ENCODE peak calls at places on chromosomes 16 and 17, in ten cellular contexts. O, U, V, B, W, S, L, H, K and F are unnamed samples. For H3K4me1, the result is how much of the 10 kb centered on the place peaks cover.

GRCh38 chr16:70805787-70806186 is 4.8 kb upstream of the VAC14 start:
- DNase-seq in S (no peak), K (no peak), H (no peak), B (peak), L (no peak), O (no peak), V (no peak), W (no peak), U (no peak), F (no peak)

GRCh38 chr17:8163978-8164814 is 1.4 kb upstream of the VAMP2 start:
- DNase-seq in B (peak), U (peak), W (peak), K (peak), S (peak), O (peak), V (no peak), H (peak), L (peak), F (peak)

GRCh38 chr17:27879987-27880608 is 13.1 kb downstream of the LYRM9 start:
- DNase-seq in U (peak), B (peak), O (peak), S (peak), H (peak), L (peak), K (peak), V (peak), W (peak), F (peak)

GRCh38 chr16:30637952-30638351 is 12.8 kb upstream of the PRR14 start:
- DNase-seq in L (no peak), V (no peak), K (no peak), W (no peak), H (no peak), O (peak), B (peak), S (no peak), U (peak), F (peak)

GRCh38 chr16:88010971-88011483 is 59.8 kb downstream of the BANP start:
- DNase-seq in V (no peak), L (no peak), K (no peak), O (no peak), B (no peak), S (no peak), U (no peak), H (no peak), W (no peak), F (no peak)

GRCh38 chr17:76208120-76208519 is 32.2 kb downstream of the RNF157 start:
- DNase-seq in L (no peak), U (no peak), O (no peak), S (no peak), W (no peak), V (no peak), K (no peak), B (no peak), H (no peak), F (peak)

GRCh38 chr17:39738568-39738901 is 797 bp downstream of the GRB7 start:
- DNase-seq in L (no peak), B (no peak), K (no peak), H (no peak), O (peak), V (no peak), S (peak), U (peak), W (peak), F (peak)

GRCh38 chr17:65290616-65291015 is 153.4 kb downstream of the RGS9 start:
- DNase-seq in W (peak), B (no peak), H (no peak), L (no peak), S (peak), O (no peak), K (no peak), U (no peak), V (no peak), F (peak)

GRCh38 chr17:4365628-4366311 is 705 bp downstream of the UBE2G1 start:
- DNase-seq in S (peak), O (peak), K (no peak), W (no peak), B (no peak), L (peak), V (no peak), U (no peak), H (no peak), F (peak)

GRCh38 chr17:13953871-13954270 is 115.4 kb upstream of the COX10 start:
- DNase-seq in S (no peak), B (peak), O (no peak), V (no peak), U (no peak), W (no peak), L (no peak), K (no peak), H (no peak), F (no peak)

GRCh38 chr17:44361292-44362055 is 2.2 kb downstream of the FAM171A2 start:
- DNase-seq in U (no peak), V (no peak), W (no peak), H (no peak), K (no peak), O (no peak), S (no peak), L (no peak), B (no peak), F (no peak)

GRCh38 chr17:54172654-54173316 is 350.1 kb downstream of the KIF2B start:
- DNase-seq in B (no peak), U (no peak), V (peak), S (no peak), W (no peak), L (no peak), O (peak), K (no peak), H (no peak), F (peak)

GRCh38 chr17:35344262-35344661 is 29.2 kb downstream of the SLFN11 start:
- DNase-seq in O (no peak), L (no peak), V (no peak), B (no peak), U (no peak), W (no peak), H (no peak), S (no peak), K (no peak), F (no peak)
- H3K4me1 ChIP-seq in O (under half), L (under half), V (under half), B (under half), U (under half), W (under half), H (under half), S (under half), K (under half), F (under half)

DNA sequence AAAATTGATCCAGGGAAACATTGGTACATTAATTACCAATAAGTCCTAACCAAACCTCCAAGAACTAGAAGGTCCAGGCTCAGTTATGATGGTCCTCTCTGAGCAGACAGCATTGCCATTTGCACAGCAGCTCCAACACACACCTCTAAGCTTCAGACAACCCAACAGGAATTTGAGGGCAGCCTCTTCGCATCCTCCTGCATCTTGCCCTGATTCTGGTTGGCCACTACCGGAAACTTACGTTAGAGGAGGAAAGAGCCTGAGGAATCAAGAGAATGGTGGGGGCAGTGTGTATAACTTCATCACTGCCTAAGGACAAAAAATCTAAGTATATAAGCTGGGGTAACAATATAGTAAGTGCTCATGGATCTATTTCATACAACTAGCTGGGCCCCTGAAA is 15.7 kb downstream of the FAM117A start:
- DNase-seq in B (no peak), K (no peak), O (no peak), U (peak), H (no peak), W (no peak), V (no peak), S (no peak), L (no peak), F (no peak)
- H3K4me1 ChIP-seq in B (under half), K (under half), O (under half), U (half or more), H (under half), W (under half), V (under half), S (under half), L (under half), F (under half)

GRCh38 chr17:50586421-50587247 is 26.1 kb downstream of the CACNA1G start:
- DNase-seq in V (no peak), S (no peak), B (no peak), K (no peak), W (no peak), L (no peak), U (no peak), O (no peak), H (no peak), F (no peak)

GRCh38 chr17:50591338-50591737 is 30.8 kb downstream of the CACNA1G start:
- DNase-seq in L (no peak), W (no peak), U (no peak), O (no peak), S (no peak), K (no peak), H (no peak), B (no peak), V (no peak), F (no peak)

GRCh38 chr17:50588391-50589111 is 28.0 kb downstream of the CACNA1G start:
- DNase-seq in S (no peak), U (no peak), L (no peak), H (no peak), K (no peak), V (no peak), O (no peak), W (peak), B (no peak), F (no peak)

GRCh38 chr17:50587571-50587970 is 27.1 kb downstream of the CACNA1G start:
- DNase-seq in K (no peak), W (no peak), S (no peak), O (no peak), H (no peak), L (no peak), U (no peak), B (no peak), V (no peak), F (no peak)

DNA sequence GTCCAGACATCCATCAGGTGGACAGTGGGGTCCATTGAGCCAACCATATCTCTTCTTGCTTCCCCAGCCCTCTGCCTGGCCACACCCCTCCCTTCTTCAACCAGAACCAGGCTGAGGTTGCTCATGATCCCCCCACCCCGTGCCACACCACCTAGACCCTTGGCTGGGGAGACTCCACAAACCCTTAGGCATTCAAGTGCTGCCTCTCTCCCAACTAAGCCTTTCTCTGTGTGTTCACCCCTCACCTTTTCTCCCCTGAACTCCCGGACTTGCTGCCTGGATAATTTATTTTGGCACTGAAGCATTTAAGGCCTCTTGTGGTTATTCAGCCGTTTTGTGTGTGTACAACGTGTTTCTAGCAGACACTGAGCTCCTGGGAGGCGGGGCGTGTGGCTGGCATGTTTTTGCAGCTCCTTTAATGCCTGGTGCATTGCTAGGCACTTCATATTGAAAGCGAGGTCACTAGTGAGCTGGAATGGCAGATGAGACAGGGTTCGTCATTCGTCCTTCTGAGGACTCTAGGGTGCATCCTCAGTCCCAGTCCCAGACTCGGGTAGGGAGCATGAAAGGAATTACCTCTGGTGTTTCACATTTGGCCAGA is 28.7 kb downstream of the CACNA1G start:
- DNase-seq in V (no peak), K (no peak), O (no peak), L (no peak), B (peak), S (no peak), H (no peak), U (no peak), W (peak), F (no peak)
- H3K4me1 ChIP-seq in V (under half), K (under half), O (under half), L (under half), B (under half), S (under half), H (under half), U (under half), W (under half), F (under half)

DNA sequence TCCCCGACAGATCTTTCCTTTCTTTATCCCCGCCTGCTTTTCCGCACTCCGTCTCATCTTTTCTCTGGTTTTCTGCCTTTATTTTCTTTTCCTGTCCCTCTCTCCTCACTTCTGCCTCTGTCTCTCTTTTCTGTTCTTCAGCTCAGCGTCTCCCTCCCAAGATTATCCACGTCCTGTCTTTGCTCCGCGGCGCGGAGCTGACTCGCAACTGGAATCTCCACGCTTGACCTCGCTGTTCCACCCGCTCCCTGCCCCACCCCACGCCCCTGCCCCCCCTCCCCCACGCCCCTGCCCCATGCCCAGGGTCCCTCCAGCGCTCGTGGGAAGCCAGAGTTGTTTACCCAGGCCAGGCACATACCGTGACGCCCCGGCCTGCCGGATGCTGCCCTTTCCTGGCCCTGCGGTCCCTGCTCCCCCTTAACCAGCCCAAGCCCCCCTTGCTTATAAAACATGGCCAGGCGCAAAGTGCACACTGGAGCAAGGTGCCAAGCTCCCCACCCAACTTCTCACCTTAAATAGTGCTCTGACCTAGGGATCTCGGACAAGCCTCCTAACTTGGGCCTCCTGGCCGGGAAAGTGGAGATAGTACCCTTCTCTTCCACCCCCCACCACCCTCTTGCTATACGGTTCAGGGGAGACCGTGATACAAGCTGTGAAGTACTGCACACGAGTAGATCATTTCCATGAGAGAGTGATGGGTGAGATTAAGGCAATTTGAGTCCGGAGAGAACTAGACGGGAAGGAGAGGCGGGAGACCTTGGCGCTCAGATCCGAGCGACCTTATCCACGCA is 4.7 kb upstream of the LHX1 start:
- DNase-seq in L (no peak), K (peak), O (no peak), W (no peak), V (no peak), H (no peak), U (no peak), S (no peak), B (no peak), F (no peak)
- H3K4me1 ChIP-seq in L (under half), K (half or more), O (under half), W (half or more), V (under half), H (half or more), U (half or more), S (half or more), B (under half), F (under half)

DNA sequence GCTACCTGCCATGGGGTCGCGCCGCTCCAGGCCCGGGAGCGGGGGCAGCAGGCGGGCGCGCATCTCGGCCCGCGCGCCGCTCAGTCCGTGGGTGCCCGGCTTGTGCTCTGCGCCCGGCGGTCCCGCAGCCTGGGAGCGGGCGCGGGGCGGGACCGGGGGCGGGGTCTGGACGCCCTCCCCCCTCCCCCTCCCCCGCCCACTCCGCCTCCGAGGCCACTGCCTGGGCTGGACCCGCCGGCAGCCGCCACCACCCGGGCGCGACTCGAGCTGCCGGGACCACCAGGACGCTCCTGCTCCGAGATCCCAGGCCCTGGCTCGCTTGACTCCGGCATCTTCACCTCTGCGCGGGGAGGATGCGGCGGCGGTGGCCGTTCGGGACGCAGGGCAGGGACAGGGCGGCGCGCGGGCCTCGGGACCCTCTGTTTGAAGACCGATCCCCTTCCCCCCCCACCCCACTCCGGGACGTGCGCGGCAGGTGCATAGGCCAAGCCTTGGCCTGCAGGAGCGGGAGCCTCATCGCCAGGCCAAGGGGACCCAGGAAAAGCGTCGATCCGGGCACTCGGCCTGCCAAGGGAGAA is at the start of gene HS3ST6:
- DNase-seq in L (no peak), U (no peak), B (no peak), V (no peak), H (no peak), W (no peak), S (no peak), K (no peak), O (no peak), F (no peak)
- H3K4me1 ChIP-seq in L (under half), U (under half), B (under half), V (under half), H (under half), W (under half), S (under half), K (under half), O (under half), F (under half)

GRCh38 chr17:77328823-77329740 is 188.3 kb downstream of the SEC14L1 start:
- DNase-seq in B (no peak), W (peak), K (peak), O (no peak), H (no peak), L (no peak), U (no peak), S (peak), V (no peak), F (peak)
- H3K4me1 ChIP-seq in B (under half), W (under half), K (under half), O (half or more), H (half or more), L (under half), U (half or more), S (half or more), V (under half), F (under half)